ENCODE peak calls at places on chromosome 3, in seven cellular contexts. P is naive thymus-derived CD4-positive, alpha-beta T cell; U is foreskin fibroblast; T is PC-3; R is ovary; K is A549; Q is esophagus squamous epithelium. H is an unnamed sample.

GRCh38 chr3:104032283-104032682 is 1334.4 kb upstream of the ALCAM start:
- DNase-seq in P (no peak), U (no peak), T (no peak), R (no peak), K (no peak), Q (no peak), H (no peak)

GRCh38 chr3:23668430-23668904 is 137.3 kb upstream of the UBE2E1 start:
- DNase-seq in P (no peak), U (peak; percentile 90), T (peak; percentile 97), R (no peak), K (peak; percentile 63), Q (no peak), H (peak; percentile 89)

GRCh38 chr3:103499132-103499885 is 1064.5 kb downstream of the ZPLD1 start:
- DNase-seq in P (no peak), U (peak; percentile 36), T (no peak), R (no peak), K (no peak), Q (no peak), H (no peak)

GRCh38 chr3:65895084-65895483 is 143.6 kb downstream of the MAGI1 start:
- DNase-seq in P (no peak), U (no peak), T (no peak), R (no peak), K (no peak), Q (no peak), H (no peak)

GRCh38 chr3:191774485-191774884 is 313.5 kb downstream of the PYDC2 start:
- DNase-seq in P (no peak), U (peak; percentile 3), T (peak; percentile 54), R (no peak), K (peak; percentile 16), Q (no peak), H (peak; percentile 27)

GRCh38 chr3:62622553-62623174 is 249.3 kb upstream of the FEZF2 start:
- DNase-seq in P (no peak), U (peak; percentile 83), T (peak; percentile 65), R (no peak), K (peak; percentile 12), Q (no peak), H (peak; percentile 74)

GRCh38 chr3:18295171-18295920 is 129.8 kb downstream of the SATB1 start:
- DNase-seq in P (no peak), U (peak; percentile 70), T (peak; percentile 97), R (no peak), K (peak; percentile 43), Q (no peak), H (peak; percentile 88)

GRCh38 chr3:11820540-11821041 is 26.1 kb downstream of the TAMM41 start:
- DNase-seq in P (no peak), U (peak; percentile 83), T (no peak), R (peak; percentile 44), K (no peak), Q (no peak), H (no peak)

GRCh38 chr3:111669926-111670630 is 74.9 kb upstream of the ZBED2 start:
- DNase-seq in P (no peak), U (peak; percentile 73), T (peak; percentile 76), R (no peak), K (no peak), Q (no peak), H (peak; percentile 41)

GRCh38 chr3:67601919-67602608 is 52.3 kb downstream of the SUCLG2 start:
- DNase-seq in P (peak; percentile 8), U (no peak), T (no peak), R (no peak), K (no peak), Q (no peak), H (no peak)

GRCh38 chr3:89649431-89649830 is 542.0 kb downstream of the EPHA3 start:
- DNase-seq in P (no peak), U (no peak), T (peak; percentile 7), R (no peak), K (no peak), Q (no peak), H (no peak)

GRCh38 chr3:159026510-159026909 is 224.7 kb downstream of the MFSD1 start:
- DNase-seq in P (no peak), U (no peak), T (no peak), R (no peak), K (no peak), Q (no peak), H (peak; percentile 25)

GRCh38 chr3:27302891-27303290 is 66.3 kb downstream of the NEK10 start:
- DNase-seq in P (no peak), U (no peak), T (no peak), R (no peak), K (no peak), Q (no peak), H (no peak)

GRCh38 chr3:178439504-178439903 is 96.7 kb upstream of the KCNMB2 start:
- DNase-seq in P (no peak), U (peak; percentile 74), T (peak; percentile 54), R (no peak), K (peak; percentile 11), Q (no peak), H (peak; percentile 63)

GRCh38 chr3:197599089-197599765 is 43.5 kb upstream of the BDH1 start:
- DNase-seq in P (peak; percentile 67), U (peak; percentile 89), T (peak; percentile 90), R (peak; percentile 79), K (peak; percentile 70), Q (no peak), H (peak; percentile 91)

GRCh38 chr3:179544981-179545645 is 17.6 kb upstream of the ACTL6A start:
- DNase-seq in P (no peak), U (peak; percentile 93), T (peak; percentile 52), R (no peak), K (no peak), Q (no peak), H (peak; percentile 93)

GRCh38 chr3:58009749-58010535 is 1.7 kb downstream of the FLNB start:
- DNase-seq in P (no peak), U (no peak), T (peak; percentile 85), R (no peak), K (no peak), Q (no peak), H (peak; percentile 68)
- H3K4me3 ChIP-seq in P (peak overlapping the region; percentile 100), U (peak overlapping the region; percentile 99), T (peak overlapping the region; percentile 96), R (peak overlapping the region; percentile 79), K (peak overlapping the region; percentile 99), Q (peak overlapping the region; percentile 86), H (peak overlapping the region; percentile 89)

GRCh38 chr3:28916713-28917499 is 364.0 kb upstream of the RBMS3 start:
- DNase-seq in P (no peak), U (peak; percentile 65), T (peak; percentile 47), R (peak; percentile 65), K (no peak), Q (no peak), H (peak; percentile 54)

GRCh38 chr3:28912120-28912885 is 368.6 kb upstream of the RBMS3 start:
- DNase-seq in P (no peak), U (no peak), T (no peak), R (no peak), K (no peak), Q (no peak), H (no peak)

GRCh38 chr3:28917895-28918294 is 363.0 kb upstream of the RBMS3 start:
- DNase-seq in P (no peak), U (no peak), T (no peak), R (no peak), K (no peak), Q (no peak), H (no peak)

DNA sequence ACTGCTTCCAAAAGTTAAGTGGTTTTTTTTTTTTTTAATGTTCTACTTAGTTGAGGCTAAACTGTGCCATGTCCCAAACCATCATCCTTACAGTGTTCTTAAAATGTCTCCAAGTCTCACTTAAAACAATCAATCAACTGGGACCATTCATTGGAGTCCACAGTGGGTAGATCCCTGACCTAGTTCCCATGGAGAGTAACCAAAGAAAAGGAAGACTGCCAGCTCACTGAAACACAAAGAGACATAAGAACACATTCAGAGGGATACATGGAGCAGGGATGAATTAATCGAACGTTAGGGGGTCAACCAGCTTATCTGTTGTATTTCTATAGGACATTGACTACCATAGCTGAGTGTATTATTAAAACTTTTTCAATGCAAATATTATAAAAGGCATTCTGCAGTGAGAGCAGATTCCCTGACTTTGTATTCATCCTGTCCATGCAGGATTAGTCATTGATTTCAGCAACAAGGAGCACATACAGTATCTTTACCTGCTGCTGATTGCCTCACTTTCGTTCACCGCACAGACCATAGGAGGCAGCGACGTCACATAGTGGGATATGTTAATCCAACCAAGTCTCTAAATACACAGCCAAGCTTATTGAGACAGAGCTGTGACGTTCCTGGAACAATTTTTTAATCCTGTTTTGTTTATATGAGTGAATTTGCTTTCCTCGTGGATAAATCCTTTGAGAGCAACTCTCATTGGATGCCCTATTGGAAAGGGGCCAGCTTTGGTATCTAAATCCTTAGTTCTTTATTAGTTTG is 365.0 kb upstream of the RBMS3 start:
- DNase-seq in P (no peak), U (peak; percentile 64), T (peak; percentile 68), R (peak; percentile 30), K (peak; percentile 7), Q (no peak), H (peak; percentile 93)
- H3K4me3 ChIP-seq in P (no peak overlapping the region), U (no peak overlapping the region), T (no peak overlapping the region), R (peak overlapping the region; percentile 9), K (no peak overlapping the region), Q (no peak overlapping the region), H (no peak overlapping the region)

DNA sequence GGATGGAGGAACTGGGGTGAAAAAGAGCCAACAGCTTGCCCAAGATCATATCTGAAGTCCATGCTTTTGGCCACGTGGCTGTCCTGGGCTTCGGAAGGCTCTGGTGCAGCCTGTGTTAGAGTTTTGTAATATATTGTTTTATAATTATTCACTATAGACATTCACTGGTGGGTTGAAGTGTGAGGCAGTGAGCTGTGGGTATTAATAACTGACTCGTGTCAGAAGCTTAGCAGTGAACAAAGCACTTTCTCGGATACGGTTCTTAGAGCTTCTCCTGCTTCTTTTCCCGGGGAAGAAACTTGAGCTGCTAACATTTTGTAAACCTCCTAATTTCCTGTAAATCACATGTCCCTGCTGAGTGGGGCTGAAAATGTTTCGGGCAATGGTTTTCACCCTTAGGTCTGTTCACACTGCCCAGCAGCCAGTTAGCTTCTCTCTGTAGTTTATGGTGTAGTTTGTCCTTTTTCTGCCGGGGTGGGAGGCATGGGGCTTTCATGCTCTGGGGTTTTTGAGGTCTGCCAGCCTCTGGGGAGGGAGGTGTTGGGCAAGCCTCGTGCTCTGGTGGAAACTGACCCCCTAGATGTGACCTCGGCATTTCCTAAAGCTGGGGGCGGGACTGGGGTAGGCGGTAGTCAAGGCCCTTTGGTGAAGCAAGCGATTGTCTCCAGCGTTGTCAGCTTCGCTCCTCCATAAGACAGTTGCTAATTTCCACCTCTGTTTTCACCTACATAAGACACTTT is 1.7 kb downstream of the MRAS start:
- DNase-seq in P (no peak), U (peak; percentile 54), T (no peak), R (peak; percentile 60), K (no peak), Q (no peak), H (no peak)
- H3K4me3 ChIP-seq in P (no peak overlapping the region), U (peak overlapping the region; percentile 65), T (no peak overlapping the region), R (peak overlapping the region; percentile 83), K (no peak overlapping the region), Q (peak overlapping the region; percentile 82), H (no peak overlapping the region)

GRCh38 chr3:42176635-42177034 is 85.5 kb downstream of the TRAK1 start:
- DNase-seq in P (no peak), U (no peak), T (peak; percentile 58), R (no peak), K (no peak), Q (no peak), H (no peak)

GRCh38 chr3:42173307-42173706 is 82.2 kb downstream of the TRAK1 start:
- DNase-seq in P (no peak), U (no peak), T (no peak), R (no peak), K (no peak), Q (no peak), H (no peak)

GRCh38 chr3:42177068-42177800 is 86.1 kb downstream of the TRAK1 start:
- DNase-seq in P (no peak), U (no peak), T (no peak), R (no peak), K (no peak), Q (no peak), H (no peak)

GRCh38 chr3:42175841-42176240 is 84.7 kb downstream of the TRAK1 start:
- DNase-seq in P (no peak), U (no peak), T (no peak), R (no peak), K (no peak), Q (no peak), H (no peak)

GRCh38 chr3:42174679-42175660 is 83.8 kb downstream of the TRAK1 start:
- DNase-seq in P (no peak), U (no peak), T (no peak), R (no peak), K (no peak), Q (no peak), H (no peak)
- H3K4me3 ChIP-seq in P (no peak overlapping the region), U (no peak overlapping the region), T (no peak overlapping the region), R (no peak overlapping the region), K (no peak overlapping the region), Q (no peak overlapping the region), H (no peak overlapping the region)